ENCODE peak calls at places on chromosomes 2 and 18, in nine cellular contexts. E, K, S, F, V, P, L, N and C are unnamed samples.

GRCh38 chr2:229431331-229431954 is 160.4 kb upstream of the PID1 start:
- DNase-seq in L (peak), S (no peak), E (no peak), N (no peak), K (peak), V (no peak), P (peak), F (no peak), C (peak)

GRCh38 chr2:162917626-162918025 is 79.1 kb upstream of the KCNH7 start:
- DNase-seq in K (no peak), P (no peak), F (no peak), L (no peak), N (no peak), S (no peak), E (no peak), V (no peak), C (no peak)

GRCh38 chr18:76518543-76519155 is 23.6 kb upstream of the ZNF516 start:
- DNase-seq in V (peak), L (no peak), F (peak), K (no peak), S (peak), P (no peak), N (no peak), E (peak), C (peak)

GRCh38 chr18:80210312-80211083 is 36.8 kb downstream of the PARD6G start:
- DNase-seq in L (no peak), E (no peak), P (no peak), F (no peak), K (peak), N (no peak), V (no peak), S (no peak), C (no peak)

GRCh38 chr2:97678217-97678762 is 8.8 kb downstream of the C2orf92 start:
- DNase-seq in P (no peak), E (no peak), V (no peak), F (no peak), K (no peak), N (no peak), S (no peak), L (no peak), C (no peak)

GRCh38 chr18:79570266-79571201 is 109.1 kb upstream of the CTDP1 start:
- DNase-seq in F (no peak), K (peak), S (no peak), L (no peak), P (peak), E (peak), V (peak), N (peak), C (no peak)

GRCh38 chr2:3001595-3002184 is 375.9 kb downstream of the EIPR1 start:
- DNase-seq in F (no peak), V (no peak), L (no peak), E (no peak), N (no peak), K (peak), S (peak), P (no peak), C (peak)

GRCh38 chr2:177889812-177890460 is 182.6 kb downstream of the PDE11A start:
- DNase-seq in S (no peak), N (no peak), P (no peak), E (no peak), K (no peak), V (no peak), F (no peak), L (no peak), C (no peak)

GRCh38 chr2:168711091-168711490 is 91.3 kb upstream of the NOSTRIN start:
- DNase-seq in V (no peak), L (no peak), S (no peak), P (no peak), N (no peak), E (no peak), K (no peak), F (no peak), C (no peak)

GRCh38 chr2:161570424-161571050 is 53.7 kb upstream of the SLC4A10 start:
- DNase-seq in F (no peak), K (peak), E (no peak), L (no peak), N (no peak), S (no peak), V (no peak), P (peak), C (no peak)

GRCh38 chr2:80517301-80517700 is 212.7 kb upstream of the LRRTM1 start:
- DNase-seq in F (no peak), K (no peak), E (no peak), N (no peak), L (no peak), P (no peak), S (no peak), V (no peak), C (no peak)

GRCh38 chr2:27085670-27086089 is 892 bp upstream of the KHK start:
- DNase-seq in S (peak), F (peak), V (peak), N (no peak), L (no peak), P (peak), K (peak), E (peak), C (peak)

GRCh38 chr2:160411167-160411566 is 82.4 kb downstream of the RBMS1 start:
- DNase-seq in L (no peak), P (peak), V (no peak), N (no peak), S (no peak), K (peak), E (no peak), F (no peak), C (no peak)

GRCh38 chr2:206521612-206522011 is 78.3 kb downstream of the ADAM23 start:
- DNase-seq in P (no peak), F (no peak), K (no peak), L (no peak), E (no peak), V (no peak), S (no peak), N (no peak), C (no peak)

GRCh38 chr18:45441110-45441842 is 174.0 kb upstream of the SLC14A2 start:
- DNase-seq in S (no peak), K (peak), V (no peak), N (no peak), L (no peak), E (no peak), F (no peak), P (peak), C (no peak)

GRCh38 chr2:173657996-173658717 is 303.5 kb downstream of the CDCA7 start:
- DNase-seq in E (no peak), N (peak), V (no peak), F (no peak), P (peak), K (peak), L (no peak), S (no peak), C (no peak)

GRCh38 chr2:134714228-134714627 is 4.6 kb downstream of the TMEM163 start:
- DNase-seq in E (no peak), L (no peak), N (no peak), S (no peak), F (no peak), V (no peak), K (no peak), P (no peak), C (no peak)

GRCh38 chr2:47776621-47777020 is 6.3 kb upstream of the MSH6 start:
- DNase-seq in N (no peak), F (no peak), K (no peak), S (no peak), E (no peak), V (no peak), P (no peak), L (no peak), C (no peak)